ENCODE peak calls at places on chromosomes 2 and 18, in ten cellular contexts. O is chondrocyte; Z is right cardiac atrium; Y is T-helper 2 cell; L is NCI-H1930; X is stimulated activated CD8-positive, alpha-beta memory T cell treated with anti-CD3 and anti-CD28 coated beads, Interleukin-7, amount 100 ng/mL, for 1 hour; J is D341Med; E is posterior vena cava; N is nephron progenitor cell; T is NCI-H1092 treated with DMSO at 0.1 percent for 48 hours. F is an unnamed sample.

GRCh38 chr2:133418671-133419070 is 149.6 kb downstream of the NCKAP5 start:
- DNase-seq in E (no peak), O (no peak), N (no peak), Y (no peak), J (no peak), T (no peak), X (no peak), Z (no peak), L (no peak), F (no peak)

GRCh38 chr2:60530228-60530627 is 23.2 kb downstream of the BCL11A start:
- DNase-seq in J (no peak), Y (no peak), T (peak; percentile 77), X (no peak), N (no peak), E (no peak), O (no peak), Z (no peak), L (no peak), F (no peak)

GRCh38 chr2:45821558-45822271 is 170.2 kb downstream of the PRKCE start:
- DNase-seq in E (no peak), N (no peak), X (no peak), O (no peak), J (no peak), T (peak; percentile 16), L (no peak), Y (no peak), Z (no peak), F (no peak)

GRCh38 chr2:126700677-126701076 is 44.7 kb downstream of the GYPC start:
- DNase-seq in T (no peak), J (no peak), Y (no peak), O (no peak), N (no peak), Z (no peak), E (no peak), X (no peak), L (no peak), F (no peak)

GRCh38 chr2:99404800-99405669 is 67.8 kb downstream of the EIF5B start:
- DNase-seq in E (no peak), L (no peak), Z (no peak), J (no peak), Y (no peak), T (no peak), X (no peak), N (no peak), O (no peak), F (no peak)

GRCh38 chr18:40851014-40851429 is 1104.0 kb upstream of the PIK3C3 start:
- DNase-seq in Y (no peak), X (no peak), T (no peak), N (no peak), Z (no peak), O (no peak), L (no peak), E (no peak), J (no peak), F (no peak)

GRCh38 chr2:156841321-156841720 is 405.1 kb downstream of the GPD2 start:
- DNase-seq in L (no peak), E (no peak), T (no peak), N (no peak), Y (no peak), O (no peak), Z (no peak), X (no peak), J (no peak), F (no peak)

GRCh38 chr2:9207641-9208301 is 1.2 kb downstream of the ASAP2 start:
- DNase-seq in T (no peak), L (no peak), Z (no peak), X (no peak), Y (no peak), E (peak; percentile 60), O (no peak), J (peak; percentile 70), N (no peak), F (no peak)

GRCh38 chr2:232349546-232349945 is 29.0 kb upstream of the ALPP start:
- DNase-seq in E (peak; percentile 45), Z (no peak), J (no peak), T (no peak), X (no peak), O (peak; percentile 79), N (peak; percentile 1), Y (no peak), L (no peak), F (no peak)

GRCh38 chr2:150596071-150596470 is 108.6 kb upstream of the RND3 start:
- DNase-seq in X (no peak), E (no peak), T (no peak), J (no peak), Z (no peak), O (no peak), L (no peak), Y (no peak), N (no peak), F (no peak)

GRCh38 chr2:48568551-48568950 is 38.6 kb downstream of the STON1 start:
- DNase-seq in T (no peak), L (no peak), X (no peak), J (no peak), O (no peak), Z (no peak), N (no peak), E (no peak), Y (no peak), F (no peak)

GRCh38 chr2:240579071-240579762 is 7.3 kb upstream of the CAPN10 start:
- DNase-seq in Z (peak; percentile 42), Y (no peak), L (no peak), E (no peak), O (no peak), X (no peak), T (no peak), N (no peak), J (no peak), F (no peak)

GRCh38 chr18:77135339-77136075 is 2.9 kb upstream of the MBP start:
- DNase-seq in E (no peak), X (no peak), T (no peak), O (no peak), J (no peak), N (no peak), Y (no peak), L (no peak), Z (no peak), F (no peak)

GRCh38 chr2:68632026-68632425 is 11.4 kb upstream of the PROKR1 start:
- DNase-seq in T (no peak), Y (no peak), X (no peak), L (no peak), E (no peak), O (no peak), N (no peak), J (no peak), Z (no peak), F (no peak)

GRCh38 chr2:19351914-19352697 is 6.3 kb downstream of the OSR1 start:
- DNase-seq in O (peak; percentile 89), N (peak; percentile 43), Z (peak; percentile 65), T (no peak), J (no peak), L (no peak), Y (no peak), X (no peak), E (no peak), F (no peak)

GRCh38 chr2:143909577-143909976 is 610.3 kb downstream of the ZEB2 start:
- DNase-seq in Y (no peak), O (no peak), T (no peak), L (no peak), E (no peak), N (no peak), J (no peak), X (no peak), Z (no peak), F (no peak)

GRCh38 chr18:32712860-32713259 is 60.0 kb downstream of the KLHL14 start:
- DNase-seq in N (no peak), Z (no peak), Y (no peak), E (no peak), L (no peak), O (no peak), X (no peak), J (no peak), T (no peak), F (no peak)

GRCh38 chr2:120620025-120620793 is 115.5 kb upstream of the GLI2 start:
- DNase-seq in J (no peak), N (no peak), Y (no peak), L (no peak), E (peak; percentile 11), O (no peak), X (no peak), Z (no peak), T (no peak), F (no peak)

GRCh38 chr2:190822038-190822437 is 58.6 kb upstream of the GLS start:
- DNase-seq in T (no peak), X (no peak), Z (no peak), O (no peak), L (no peak), Y (no peak), E (no peak), J (no peak), N (no peak), F (no peak)

GRCh38 chr18:22391571-22392359 is 25.9 kb downstream of the CTAGE1 start:
- DNase-seq in Y (no peak), X (peak; percentile 53), O (no peak), T (no peak), E (no peak), L (no peak), J (no peak), N (no peak), Z (peak; percentile 48), F (no peak)

GRCh38 chr18:10928971-10929373 is 220.4 kb downstream of the PIEZO2 start:
- DNase-seq in Z (no peak), L (no peak), Y (no peak), X (no peak), J (no peak), O (no peak), T (no peak), E (no peak), N (no peak), F (no peak)

GRCh38 chr2:134758632-134759031 is 39.8 kb upstream of the TMEM163 start:
- DNase-seq in N (no peak), J (no peak), Z (no peak), E (no peak), T (no peak), X (no peak), Y (no peak), L (no peak), O (no peak), F (no peak)

GRCh38 chr18:57776354-57776753 is 26.8 kb downstream of the ATP8B1 start:
- DNase-seq in L (no peak), Z (no peak), J (no peak), X (no peak), E (no peak), O (no peak), T (no peak), Y (no peak), N (no peak), F (no peak)

GRCh38 chr2:200399636-200400035 is 93.1 kb downstream of the SPATS2L start:
- DNase-seq in L (no peak), X (no peak), N (no peak), E (no peak), Y (no peak), T (no peak), O (no peak), J (no peak), Z (no peak), F (no peak)

GRCh38 chr2:70994055-70994444 is 623 bp downstream of the TEX261 start:
- DNase-seq in X (no peak), E (no peak), J (peak; percentile 55), L (no peak), Y (no peak), O (no peak), N (peak; percentile 49), Z (no peak), T (peak; percentile 4), F (no peak)

GRCh38 chr2:104818249-104818648 is 35.7 kb upstream of the POU3F3 start:
- DNase-seq in J (no peak), X (no peak), Y (no peak), L (no peak), E (no peak), N (no peak), O (no peak), Z (no peak), T (no peak), F (no peak)

GRCh38 chr2:159506764-159507406 is 109.5 kb downstream of the BAZ2B start:
- DNase-seq in E (no peak), O (no peak), J (no peak), X (no peak), T (no peak), Z (no peak), N (no peak), L (no peak), Y (no peak), F (no peak)

GRCh38 chr2:96514521-96514920 is 9.4 kb upstream of the NEURL3 start:
- DNase-seq in N (no peak), J (peak; percentile 5), Y (no peak), E (peak; percentile 26), T (no peak), L (no peak), O (no peak), Z (no peak), X (no peak), F (no peak)

F was measured in NCI-H1436 treated with DMSO at 0.1 percent for 48 hours.